ENCODE peak calls at places on chromosomes 13 and 19, in eight cellular contexts. J is ELR; S is activated CD4-positive, alpha-beta T cell treated with anti-CD3 and anti-CD28 coated beads, Interleukin-2, amount 10 ng/mL, durations not matched to agents 7 days and 5 days; A is endothelial cell; P is transverse colon; T is choroid plexus epithelial cell; L is NAMALWA; E is germinal center. I is an unnamed sample.

GRCh38 chr13:48775804-48776203 is 122.1 kb downstream of the CYSLTR2 start:
- DNase-seq in J (peak; percentile 95), S (no peak), A (no peak), P (no peak), T (peak; percentile 97), L (no peak), E (no peak), I (peak; percentile 95)

GRCh38 chr13:30222253-30222652 is 85.1 kb downstream of the KATNAL1 start:
- DNase-seq in J (peak; percentile 70), S (no peak), A (no peak), P (no peak), T (no peak), L (no peak), E (no peak), I (peak; percentile 34)

GRCh38 chr19:49558591-49558990 is 21.8 kb downstream of the NOSIP start:
- DNase-seq in J (no peak), S (peak; percentile 64), A (no peak), P (no peak), T (no peak), L (no peak), E (no peak), I (no peak)

GRCh38 chr19:46426506-46427162 is 2.1 kb downstream of the PNMA8C start:
- DNase-seq in J (peak; percentile 77), S (peak; percentile 23), A (peak; percentile 90), P (peak; percentile 46), T (peak; percentile 88), L (no peak), E (peak; percentile 63), I (peak; percentile 74)

GRCh38 chr19:46610413-46610775 is 9.3 kb downstream of the CALM3 start:
- DNase-seq in J (no peak), S (no peak), A (no peak), P (peak; percentile 2), T (no peak), L (no peak), E (no peak), I (no peak)

GRCh38 chr13:51814825-51815650 is 11.1 kb upstream of the DHRS12 start:
- DNase-seq in J (peak; percentile 71), S (peak; percentile 83), A (peak; percentile 73), P (peak; percentile 83), T (peak; percentile 74), L (peak; percentile 91), E (peak; percentile 76), I (peak; percentile 54)

GRCh38 chr13:29707876-29708543 is 112.5 kb upstream of the SLC7A1 start:
- DNase-seq in J (peak; percentile 80), S (peak; percentile 48), A (peak; percentile 67), P (peak; percentile 48), T (peak; percentile 72), L (peak; percentile 71), E (peak; percentile 33), I (peak; percentile 49)

GRCh38 chr19:39970424-39970673 is 616 bp upstream of the PSMC4 start:
- DNase-seq in J (no peak), S (no peak), A (no peak), P (no peak), T (peak; percentile 45), L (no peak), E (peak; percentile 34), I (no peak)

GRCh38 chr13:106205871-106206270 is 329.6 kb downstream of the EFNB2 start:
- DNase-seq in J (no peak), S (no peak), A (no peak), P (no peak), T (no peak), L (no peak), E (no peak), I (no peak)

GRCh38 chr19:45542234-45542668 is 35.0 kb downstream of the VASP start:
- DNase-seq in J (no peak), S (no peak), A (no peak), P (no peak), T (no peak), L (no peak), E (no peak), I (no peak)

GRCh38 chr13:51845574-51846318 is 769 bp upstream of the TMEM272 start:
- DNase-seq in J (no peak), S (no peak), A (no peak), P (no peak), T (no peak), L (no peak), E (no peak), I (no peak)

GRCh38 chr13:107276936-107277335 is 709.0 kb upstream of the ARGLU1 start:
- DNase-seq in J (no peak), S (no peak), A (no peak), P (no peak), T (peak; percentile 28), L (no peak), E (no peak), I (peak; percentile 53)

GRCh38 chr13:39600766-39601165 is 2.2 kb downstream of the LHFPL6 start:
- DNase-seq in J (peak; percentile 24), S (no peak), A (peak; percentile 38), P (no peak), T (peak; percentile 56), L (no peak), E (no peak), I (no peak)

GRCh38 chr13:109146912-109147624 is 517.7 kb downstream of the MYO16 start:
- DNase-seq in J (peak; percentile 95), S (no peak), A (no peak), P (no peak), T (peak; percentile 71), L (no peak), E (no peak), I (peak; percentile 83)

GRCh38 chr19:49425922-49426592 is 869 bp downstream of the GFY start:
- DNase-seq in J (peak; percentile 15), S (peak; percentile 33), A (no peak), P (no peak), T (no peak), L (peak; percentile 38), E (no peak), I (no peak)

GRCh38 chr19:16671652-16672274 is 10.8 kb downstream of the TMEM38A start:
- DNase-seq in J (no peak), S (no peak), A (no peak), P (peak; percentile 43), T (no peak), L (no peak), E (no peak), I (no peak)

GRCh38 chr19:33090179-33090578 is 9.2 kb downstream of the GPATCH1 start:
- DNase-seq in J (no peak), S (no peak), A (no peak), P (no peak), T (no peak), L (no peak), E (no peak), I (no peak)

GRCh38 chr19:902446-903226 is 9.4 kb downstream of the RNU6-9 start:
- DNase-seq in J (no peak), S (no peak), A (no peak), P (no peak), T (no peak), L (no peak), E (no peak), I (no peak)

GRCh38 chr13:74774252-74774651 is 640.0 kb upstream of the KLF12 start:
- DNase-seq in J (peak; percentile 54), S (no peak), A (no peak), P (no peak), T (peak; percentile 44), L (no peak), E (no peak), I (peak; percentile 41)

GRCh38 chr19:6952956-6953355 is 65.6 kb downstream of the ADGRE1 start:
- DNase-seq in J (no peak), S (no peak), A (no peak), P (no peak), T (no peak), L (no peak), E (no peak), I (no peak)

GRCh38 chr13:81639984-81640582 is 1299.2 kb upstream of the SPRY2 start:
- DNase-seq in J (peak; percentile 32), S (no peak), A (peak; percentile 8), P (no peak), T (peak; percentile 19), L (peak; percentile 61), E (no peak), I (peak; percentile 1)

GRCh38 chr19:10007811-10008211 is 2.5 kb downstream of the COL5A3 start:
- DNase-seq in J (peak; percentile 62), S (no peak), A (no peak), P (no peak), T (peak; percentile 50), L (no peak), E (no peak), I (no peak)

GRCh38 chr13:59843040-59843439 is 320.7 kb downstream of the DIAPH3 start:
- DNase-seq in J (peak; percentile 4), S (no peak), A (no peak), P (no peak), T (no peak), L (no peak), E (no peak), I (no peak)

GRCh38 chr19:11378319-11379189 is 4.1 kb downstream of the SWSAP1 start:
- DNase-seq in J (peak; percentile 91), S (no peak), A (peak; percentile 76), P (peak; percentile 39), T (peak; percentile 57), L (no peak), E (no peak), I (peak; percentile 75)

GRCh38 chr13:34657716-34658115 is 284.4 kb upstream of the NBEA start:
- DNase-seq in J (peak; percentile 79), S (no peak), A (no peak), P (no peak), T (peak; percentile 29), L (no peak), E (no peak), I (peak; percentile 25)

GRCh38 chr13:26867451-26868067 is 107.0 kb upstream of the GPR12 start:
- DNase-seq in J (peak; percentile 26), S (peak; percentile 34), A (peak; percentile 48), P (no peak), T (peak; percentile 48), L (peak; percentile 7), E (peak; percentile 6), I (peak; percentile 23)

GRCh38 chr13:110392510-110393233 is 85.6 kb downstream of the COL4A2 start:
- DNase-seq in J (no peak), S (no peak), A (no peak), P (no peak), T (peak; percentile 91), L (no peak), E (no peak), I (peak; percentile 70)

GRCh38 chr19:18610245-18610555 is 2.5 kb upstream of the TMEM59L start:
- DNase-seq in J (no peak), S (no peak), A (no peak), P (no peak), T (no peak), L (no peak), E (no peak), I (no peak)

GRCh38 chr13:110836600-110836903 is 78.3 kb downstream of the ANKRD10 start:
- DNase-seq in J (no peak), S (no peak), A (no peak), P (no peak), T (no peak), L (no peak), E (no peak), I (no peak)

GRCh38 chr19:41415154-41415571 is 12.0 kb downstream of the B3GNT8 start:
- DNase-seq in J (no peak), S (no peak), A (no peak), P (no peak), T (no peak), L (no peak), E (no peak), I (no peak)

GRCh38 chr19:48468806-48469055 is 438 bp upstream of the CYTH2 start:
- DNase-seq in J (no peak), S (no peak), A (no peak), P (no peak), T (no peak), L (no peak), E (no peak), I (no peak)

GRCh38 chr13:78595458-78595818 is 7.9 kb downstream of the POU4F1 start:
- DNase-seq in J (no peak), S (no peak), A (no peak), P (no peak), T (no peak), L (no peak), E (no peak), I (no peak)